ENCODE peak calls at places on chromosomes 5 and 9, in ten cellular contexts. W is GM20000; C is right lobe of liver; I is activated naive CD4-positive, alpha-beta T cell treated with anti-CD3 and anti-CD28 coated beads for 36 hours; D is NCI-H1092; M is tibial artery; F is NCI-H526 treated with DMSO at 0.1 percent for 48 hours; X is neural crest cell; H is NCI-H2171; J is AML-193. L is an unnamed sample.

GRCh38 chr5:91311697-91312501 is 71.2 kb downstream of the ARRDC3 start:
- DNase-seq in W (peak), C (peak), I (peak), D (no peak), M (peak), F (no peak), X (no peak), H (no peak), J (peak), L (peak)

GRCh38 chr5:61200582-61201155 is 38.4 kb upstream of the SMIM15 start:
- DNase-seq in W (peak), C (no peak), I (no peak), D (no peak), M (no peak), F (no peak), X (no peak), H (no peak), J (no peak), L (no peak)

GRCh38 chr5:54529565-54529964 is 12.0 kb downstream of the SNX18 start:
- DNase-seq in W (no peak), C (no peak), I (no peak), D (no peak), M (no peak), F (no peak), X (no peak), H (no peak), J (no peak), L (no peak)

GRCh38 chr5:127615916-127616315 is 33.0 kb upstream of the CTXN3 start:
- DNase-seq in W (no peak), C (no peak), I (no peak), D (no peak), M (no peak), F (no peak), X (no peak), H (no peak), J (no peak), L (no peak)

GRCh38 chr5:127358782-127359181 is 68.2 kb downstream of the MEGF10 start:
- DNase-seq in W (no peak), C (no peak), I (no peak), D (no peak), M (no peak), F (no peak), X (no peak), H (peak), J (no peak), L (no peak)

GRCh38 chr9:16679327-16679821 is 191.1 kb downstream of the BNC2 start:
- DNase-seq in W (no peak), C (no peak), I (no peak), D (no peak), M (no peak), F (no peak), X (no peak), H (no peak), J (no peak), L (no peak)

GRCh38 chr5:14781106-14781505 is 90.5 kb downstream of the ANKH start:
- DNase-seq in W (peak), C (no peak), I (no peak), D (no peak), M (no peak), F (no peak), X (no peak), H (no peak), J (no peak), L (no peak)

GRCh38 chr5:10502578-10502977 is 60.9 kb downstream of the ROPN1L start:
- DNase-seq in W (no peak), C (no peak), I (no peak), D (no peak), M (no peak), F (no peak), X (no peak), H (no peak), J (no peak), L (no peak)

GRCh38 chr9:97722331-97722730 is 25.2 kb upstream of the XPA start:
- DNase-seq in W (no peak), C (no peak), I (no peak), D (no peak), M (no peak), F (no peak), X (no peak), H (no peak), J (no peak), L (no peak)

GRCh38 chr9:137075275-137075775 is 2.0 kb upstream of the UAP1L1 start:
- DNase-seq in W (no peak), C (no peak), I (no peak), D (no peak), M (no peak), F (no peak), X (no peak), H (no peak), J (no peak), L (no peak)

GRCh38 chr9:36479086-36479485 is 79.0 kb upstream of the RNF38 start:
- DNase-seq in W (no peak), C (no peak), I (no peak), D (no peak), M (no peak), F (no peak), X (peak), H (no peak), J (no peak), L (no peak)

GRCh38 chr9:31034311-31034710 is 1350.1 kb upstream of the ACO1 start:
- DNase-seq in W (no peak), C (no peak), I (no peak), D (peak), M (no peak), F (no peak), X (no peak), H (no peak), J (no peak), L (no peak)

GRCh38 chr5:92505925-92506324 is 1075.1 kb downstream of the NR2F1-AS1 start:
- DNase-seq in W (peak), C (no peak), I (no peak), D (no peak), M (no peak), F (no peak), X (no peak), H (no peak), J (no peak), L (no peak)

GRCh38 chr5:135239461-135240282 is 159.4 kb downstream of the MACROH2A1 start:
- DNase-seq in W (no peak), C (peak), I (no peak), D (no peak), M (no peak), F (no peak), X (no peak), H (no peak), J (no peak), L (no peak)

GRCh38 chr9:2838984-2839367 is 4.9 kb downstream of the PUM3 start:
- DNase-seq in W (no peak), C (no peak), I (no peak), D (no peak), M (no peak), F (no peak), X (no peak), H (no peak), J (no peak), L (no peak)

GRCh38 chr9:19371942-19372341 is 8.1 kb downstream of the RPS6 start:
- DNase-seq in W (no peak), C (no peak), I (no peak), D (no peak), M (no peak), F (no peak), X (no peak), H (no peak), J (peak), L (no peak)

GRCh38 chr5:157253547-157253946 is 12.4 kb upstream of the CYFIP2 start:
- DNase-seq in W (peak), C (peak), I (no peak), D (no peak), M (peak), F (peak), X (peak), H (no peak), J (peak), L (no peak)

GRCh38 chr9:135279834-135280393 is 192.4 kb downstream of the OLFM1 start:
- DNase-seq in W (no peak), C (no peak), I (no peak), D (no peak), M (no peak), F (no peak), X (no peak), H (no peak), J (no peak), L (no peak)

GRCh38 chr5:150809363-150809762 is 30.8 kb downstream of the SMIM3 start:
- DNase-seq in W (no peak), C (no peak), I (no peak), D (no peak), M (no peak), F (no peak), X (no peak), H (no peak), J (no peak), L (no peak)

GRCh38 chr9:122134822-122135528 is 24.6 kb downstream of the NDUFA8 start:
- DNase-seq in W (no peak), C (no peak), I (no peak), D (no peak), M (no peak), F (no peak), X (no peak), H (no peak), J (no peak), L (no peak)

GRCh38 chr9:95757026-95757425 is 118.5 kb upstream of the ERCC6L2 start:
- DNase-seq in W (no peak), C (no peak), I (no peak), D (no peak), M (no peak), F (no peak), X (no peak), H (no peak), J (no peak), L (no peak)

GRCh38 chr9:133944746-133945135 is 47.4 kb downstream of the VAV2 start:
- DNase-seq in W (no peak), C (no peak), I (no peak), D (no peak), M (peak), F (no peak), X (no peak), H (no peak), J (no peak), L (no peak)

GRCh38 chr9:93205045-93205768 is 21.3 kb downstream of the WNK2 start:
- DNase-seq in W (no peak), C (no peak), I (no peak), D (peak), M (peak), F (no peak), X (no peak), H (no peak), J (no peak), L (no peak)

GRCh38 chr9:70551391-70551790 is 136.9 kb upstream of the KLF9 start:
- DNase-seq in W (no peak), C (no peak), I (no peak), D (no peak), M (no peak), F (no peak), X (no peak), H (no peak), J (no peak), L (no peak)

L was measured in stimulated activated naive CD4-positive, alpha-beta T cell treated with Interleukin-2 at 50 U/mL for 16 hours.